ENCODE peak calls at places on chromosomes 2 and 18, in seven cellular contexts. G is neural progenitor cell, W is NT2/D1, X is GM12878, N is SK-N-SH, F is heart left ventricle, C is hepatocyte. J is an unnamed sample. For H3K27me3 and H3K36me3, the result is how much of the 10 kb centered on the place peaks cover.

GRCh38 chr2:57460875-57461274 is 585.7 kb upstream of the VRK2 start:
- DNase-seq in G (no peak), W (no peak), X (no peak), N (no peak), F (no peak), C (no peak), J (no peak)

GRCh38 chr2:192070099-192070498 is 124.6 kb downstream of the TMEFF2 start:
- DNase-seq in G (no peak), W (no peak), X (no peak), N (no peak), F (no peak), C (no peak), J (no peak)

GRCh38 chr2:142754182-142754581 is 123.3 kb upstream of the KYNU start:
- DNase-seq in G (no peak), W (no peak), X (no peak), N (no peak), F (no peak), C (no peak), J (no peak)

GRCh38 chr2:69694894-69695849 is 46.8 kb upstream of the ANXA4 start:
- DNase-seq in G (no peak), W (no peak), X (no peak), N (no peak), F (no peak), C (no peak), J (no peak)

GRCh38 chr2:186558512-186559276 is 31.2 kb upstream of the ITGAV start:
- DNase-seq in G (no peak), W (no peak), X (no peak), N (no peak), F (no peak), C (no peak), J (no peak)

GRCh38 chr2:47035615-47036488 is 119.3 kb downstream of the STPG4 start:
- DNase-seq in G (peak), W (no peak), X (no peak), N (no peak), F (no peak), C (no peak), J (no peak)

GRCh38 chr18:79507546-79508480 is 112.1 kb downstream of the NFATC1 start:
- DNase-seq in G (no peak), W (no peak), X (no peak), N (no peak), F (peak), C (peak), J (no peak)

GRCh38 chr2:234669001-234669400 is 172.1 kb upstream of the ARL4C start:
- DNase-seq in G (no peak), W (no peak), X (no peak), N (no peak), F (no peak), C (no peak), J (no peak)

GRCh38 chr2:241926541-241927311 is 57.2 kb downstream of the RTP5 start:
- DNase-seq in G (no peak), W (no peak), X (no peak), N (no peak), F (no peak), C (no peak), J (no peak)

GRCh38 chr2:47867205-47867604 is 39.1 kb downstream of the FBXO11 start:
- DNase-seq in G (no peak), W (no peak), X (no peak), N (peak), F (no peak), C (peak), J (no peak)

GRCh38 chr2:41414486-41415230 is 633.2 kb upstream of the PKDCC start:
- DNase-seq in G (peak), W (peak), X (peak), N (peak), F (peak), C (peak), J (no peak)

GRCh38 chr18:61891874-61892273 is 933 bp downstream of the RNF152 start:
- DNase-seq in G (no peak), W (no peak), X (no peak), N (peak), F (no peak), C (peak), J (no peak)

GRCh38 chr2:181790716-181791649 is 100.5 kb upstream of the ITPRID2 start:
- DNase-seq in G (no peak), W (no peak), X (peak), N (no peak), F (no peak), C (peak), J (peak)

GRCh38 chr2:101147971-101148370 is 3.2 kb downstream of the TBC1D8 start:
- DNase-seq in G (no peak), W (no peak), X (no peak), N (no peak), F (no peak), C (no peak), J (no peak)

GRCh38 chr18:62957885-62958472 is 242.6 kb downstream of the PHLPP1 start:
- DNase-seq in G (peak), W (no peak), X (no peak), N (no peak), F (no peak), C (no peak), J (no peak)

GRCh38 chr2:195049372-195050031 is 607.5 kb upstream of the SLC39A10 start:
- DNase-seq in G (no peak), W (no peak), X (no peak), N (no peak), F (no peak), C (no peak), J (no peak)

GRCh38 chr2:61750624-61751023 is 103.2 kb downstream of the FAM161A start:
- DNase-seq in G (no peak), W (no peak), X (no peak), N (no peak), F (no peak), C (peak), J (no peak)

GRCh38 chr18:39178171-39178570 is 1612.6 kb upstream of the CELF4 start:
- DNase-seq in G (no peak), W (no peak), X (no peak), N (no peak), F (no peak), C (no peak), J (no peak)

GRCh38 chr2:188524519-188525113 is 232.9 kb downstream of the GULP1 start:
- DNase-seq in G (peak), W (no peak), X (no peak), N (peak), F (no peak), C (peak), J (no peak)

GRCh38 chr18:29248856-29249255 is 1071.9 kb upstream of the CDH2 start:
- DNase-seq in G (peak), W (no peak), X (no peak), N (no peak), F (no peak), C (no peak), J (no peak)

GRCh38 chr2:100012575-100012974 is 129.8 kb downstream of the AFF3 start:
- DNase-seq in G (no peak), W (no peak), X (no peak), N (no peak), F (no peak), C (no peak), J (no peak)

GRCh38 chr2:100008960-100009359 is 133.4 kb downstream of the AFF3 start:
- DNase-seq in G (no peak), W (no peak), X (no peak), N (no peak), F (no peak), C (no peak), J (no peak)

GRCh38 chr2:100013892-100014677 is 128.3 kb downstream of the AFF3 start:
- DNase-seq in G (peak), W (peak), X (no peak), N (peak), F (peak), C (peak), J (no peak)

GRCh38 chr2:100009743-100010142 is 132.6 kb downstream of the AFF3 start:
- DNase-seq in G (no peak), W (no peak), X (no peak), N (no peak), F (no peak), C (no peak), J (no peak)

DNA sequence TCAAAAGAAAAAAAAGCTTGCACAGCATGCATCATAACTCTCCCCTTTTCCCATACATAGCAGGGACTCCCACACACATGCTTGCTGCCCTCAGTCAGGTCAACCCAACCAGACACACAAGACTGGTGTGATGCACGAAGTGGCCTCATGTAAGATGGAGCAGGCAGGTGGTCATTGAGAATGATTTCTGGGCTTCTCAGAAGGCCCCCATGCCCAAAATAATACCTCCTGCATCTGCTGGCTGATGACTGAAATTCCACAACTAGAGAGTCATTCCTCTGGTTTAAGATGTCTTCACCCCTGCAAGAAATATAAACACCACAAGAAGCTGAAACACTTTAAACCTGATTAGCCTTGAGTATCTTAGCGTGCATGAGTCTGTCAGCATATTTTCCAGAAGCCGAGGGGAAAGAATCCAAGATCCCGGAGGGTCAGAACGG is 131.1 kb downstream of the AFF3 start:
- DNase-seq in G (no peak), W (no peak), X (no peak), N (no peak), F (no peak), C (no peak), J (no peak)
- H3K27me3 ChIP-seq in G (under half), W (under half), X (under half), N (under half), F (under half), C (under half), J (under half)

GRCh38 chr18:74512321-74513053 is 16.3 kb downstream of the CNDP2 start:
- DNase-seq in G (no peak), W (no peak), X (no peak), N (no peak), F (no peak), C (no peak), J (no peak)
- H3K36me3 ChIP-seq in G (under half), W (half or more), X (under half), N (under half), F (half or more), C (under half), J (half or more)

DNA sequence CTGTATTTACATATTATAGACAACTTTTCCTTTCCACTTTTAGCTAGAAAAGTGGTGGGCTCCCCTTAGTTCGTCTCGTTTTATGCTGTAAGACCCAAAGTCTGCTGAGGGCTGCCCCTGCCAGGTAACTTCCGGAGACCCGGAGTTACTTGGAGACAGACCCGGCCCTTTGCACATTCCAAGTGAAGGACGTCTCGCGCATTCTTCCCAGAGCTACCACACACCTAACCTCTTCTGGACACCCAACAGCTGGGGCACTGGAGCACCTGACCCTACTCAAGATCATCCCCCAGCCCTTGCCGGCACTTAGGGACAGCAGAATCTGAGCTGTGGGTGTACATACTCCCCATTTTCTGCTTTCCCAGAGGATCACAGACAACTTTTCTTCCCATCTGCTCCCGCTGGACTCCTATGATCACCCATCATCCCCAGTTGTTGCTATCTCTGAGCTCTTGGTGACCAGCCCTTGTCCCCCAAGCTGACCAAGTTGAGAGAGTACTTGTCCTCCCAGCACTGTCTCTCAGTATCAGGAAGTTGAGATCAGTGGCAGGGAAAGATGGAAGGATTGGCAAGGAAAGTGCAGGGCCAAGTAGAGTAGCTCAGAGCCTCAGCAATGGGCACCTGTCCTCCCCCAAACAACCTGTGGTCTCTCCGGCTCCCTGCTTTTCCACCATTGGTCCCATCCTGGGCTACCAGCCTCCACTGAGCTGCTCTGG is 8.4 kb upstream of the SATB2 start:
- DNase-seq in G (peak), W (no peak), X (no peak), N (no peak), F (no peak), C (no peak), J (no peak)
- H3K27me3 ChIP-seq in G (half or more), W (half or more), X (under half), N (half or more), F (half or more), C (half or more), J (under half)

DNA sequence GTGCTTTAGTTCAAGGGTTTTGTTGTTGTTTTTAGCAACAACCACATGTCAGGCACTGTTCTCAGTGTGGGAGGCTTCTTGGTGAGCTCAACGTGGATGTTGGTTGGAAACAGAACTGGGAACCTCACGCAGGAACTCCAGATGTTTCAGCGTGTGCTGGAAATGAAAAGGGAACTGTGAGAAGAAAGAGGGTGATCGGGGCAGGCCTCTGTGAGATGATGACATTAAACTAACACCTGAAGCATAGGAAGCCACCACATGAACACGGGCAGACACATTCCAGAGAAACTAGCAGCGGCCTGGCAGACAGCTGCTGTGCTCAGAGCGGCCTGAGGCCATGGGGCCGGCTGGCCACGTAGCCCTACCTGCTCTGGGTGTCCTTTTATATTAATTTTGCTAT is 66.4 kb downstream of the COA5 start:
- DNase-seq in G (no peak), W (no peak), X (no peak), N (peak), F (no peak), C (no peak), J (no peak)
- H3K36me3 ChIP-seq in G (under half), W (half or more), X (half or more), N (under half), F (half or more), C (under half), J (under half)

GRCh38 chr18:58616446-58616845 is 12.4 kb downstream of the ALPK2 start:
- DNase-seq in G (no peak), W (no peak), X (no peak), N (no peak), F (no peak), C (no peak), J (no peak)
- H3K27me3 ChIP-seq in G (under half), W (under half), X (under half), N (under half), F (under half), C (under half), J (under half)

DNA sequence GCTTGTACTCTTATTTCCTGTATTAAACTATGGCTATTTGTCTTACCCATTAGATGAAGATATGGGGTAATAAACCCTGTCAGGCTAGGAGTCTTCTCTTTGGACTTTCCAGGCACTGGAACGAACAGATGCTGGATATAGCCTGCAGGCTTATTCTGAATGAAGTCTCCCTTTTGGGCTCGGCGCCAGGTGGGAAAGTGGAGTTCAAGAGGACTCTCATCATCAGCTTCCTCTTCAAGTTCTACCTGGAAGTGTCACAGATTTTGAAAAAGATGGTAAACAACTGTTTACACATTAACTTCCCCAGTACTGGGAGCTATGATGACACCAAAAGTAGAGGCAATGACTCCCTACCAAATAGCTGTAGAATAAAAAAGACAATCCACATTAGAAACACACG is 27.9 kb downstream of the AOX1 start:
- DNase-seq in G (no peak), W (no peak), X (no peak), N (no peak), F (no peak), C (no peak), J (no peak)
- H3K36me3 ChIP-seq in G (under half), W (under half), X (under half), N (under half), F (under half), C (under half), J (under half)

DNA sequence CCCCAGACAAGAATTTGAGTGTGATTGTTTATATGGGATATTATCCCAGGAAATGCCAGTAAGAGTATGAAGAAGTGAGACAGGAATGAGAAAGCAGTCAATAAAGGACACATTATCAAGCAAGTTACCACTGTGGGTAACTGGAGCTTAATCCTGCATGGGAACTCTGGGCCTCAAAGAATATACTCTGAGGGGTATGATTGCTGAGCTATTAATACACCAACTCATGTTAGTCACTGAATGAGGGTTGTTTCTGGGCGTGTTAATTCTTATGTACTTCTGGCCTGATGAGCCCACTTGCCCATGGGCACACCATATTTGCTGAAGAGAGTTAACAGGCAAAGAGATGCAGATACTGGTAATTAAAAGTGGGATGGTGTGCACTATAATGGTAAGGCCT is 26.6 kb upstream of the PAIP2B start:
- DNase-seq in G (no peak), W (no peak), X (no peak), N (no peak), F (no peak), C (no peak), J (no peak)
- H3K27me3 ChIP-seq in G (under half), W (under half), X (under half), N (under half), F (under half), C (under half), J (under half)